ENCODE peak calls at places on chromosome 13, in seven cellular contexts. U is fibroblast of the aortic adventitia, R is sciatic nerve, M is skeletal muscle cell, Q is SK-MEL-5, E is heart right ventricle, V is GM20000. N is an unnamed sample.

GRCh38 chr13:96072392-96072791 is 17.5 kb upstream of the HS6ST3 start:
- DNase-seq in U (no peak), R (no peak), M (no peak), Q (no peak), E (no peak), V (no peak), N (no peak)

GRCh38 chr13:111953546-111954178 is 113.3 kb upstream of the SOX1 start:
- DNase-seq in U (no peak), R (peak; percentile 44), M (no peak), Q (no peak), E (no peak), V (no peak), N (peak; percentile 51)

GRCh38 chr13:98252931-98253470 is 75.9 kb upstream of the RNF113B start:
- DNase-seq in U (peak; percentile 67), R (no peak), M (peak; percentile 57), Q (peak; percentile 24), E (no peak), V (no peak), N (no peak)

GRCh38 chr13:43661321-43661720 is 125.5 kb downstream of the ENOX1 start:
- DNase-seq in U (no peak), R (no peak), M (no peak), Q (peak; percentile 90), E (no peak), V (no peak), N (no peak)

GRCh38 chr13:43221611-43222010 is 198.2 kb downstream of the DNAJC15 start:
- DNase-seq in U (no peak), R (no peak), M (no peak), Q (no peak), E (no peak), V (no peak), N (no peak)

GRCh38 chr13:39536274-39536673 is 66.7 kb downstream of the LHFPL6 start:
- DNase-seq in U (no peak), R (no peak), M (no peak), Q (no peak), E (no peak), V (no peak), N (no peak)

GRCh38 chr13:91247768-91248167 is 99.7 kb upstream of the MIR17HG start:
- DNase-seq in U (no peak), R (no peak), M (no peak), Q (peak; percentile 44), E (no peak), V (peak; percentile 6), N (no peak)

GRCh38 chr13:21176982-21177284 is 475 bp downstream of the MRPL57 start:
- DNase-seq in U (no peak), R (no peak), M (no peak), Q (no peak), E (no peak), V (no peak), N (no peak)

GRCh38 chr13:44396963-44397580 is 23.4 kb downstream of the SERP2 start:
- DNase-seq in U (peak; percentile 44), R (no peak), M (peak; percentile 60), Q (no peak), E (peak; percentile 38), V (no peak), N (peak; percentile 71)

GRCh38 chr13:19888799-19889198 is 25.4 kb upstream of the ZMYM5 start:
- DNase-seq in U (peak; percentile 54), R (no peak), M (no peak), Q (peak; percentile 42), E (no peak), V (no peak), N (no peak)

GRCh38 chr13:95355491-95355890 is 54.2 kb upstream of the ABCC4 start:
- DNase-seq in U (peak; percentile 12), R (no peak), M (peak; percentile 29), Q (peak; percentile 42), E (no peak), V (no peak), N (no peak)

GRCh38 chr13:107025991-107026390 is 458.1 kb upstream of the ARGLU1 start:
- DNase-seq in U (no peak), R (no peak), M (no peak), Q (no peak), E (peak; percentile 66), V (no peak), N (peak; percentile 74)

GRCh38 chr13:50955212-50955611 is 45.6 kb downstream of the RNASEH2B start:
- DNase-seq in U (no peak), R (no peak), M (no peak), Q (no peak), E (no peak), V (no peak), N (no peak)

GRCh38 chr13:105442941-105443340 is 1092.5 kb downstream of the EFNB2 start:
- DNase-seq in U (peak; percentile 85), R (no peak), M (peak; percentile 99), Q (no peak), E (peak; percentile 29), V (no peak), N (no peak)

GRCh38 chr13:113390874-113391497 is 27.1 kb upstream of the GRTP1 start:
- DNase-seq in U (no peak), R (no peak), M (no peak), Q (no peak), E (no peak), V (no peak), N (peak; percentile 22)

GRCh38 chr13:59863621-59864020 is 300.1 kb downstream of the DIAPH3 start:
- DNase-seq in U (no peak), R (no peak), M (no peak), Q (no peak), E (no peak), V (no peak), N (no peak)

GRCh38 chr13:53382008-53382407 is 353.4 kb downstream of the OLFM4 start:
- DNase-seq in U (no peak), R (no peak), M (no peak), Q (no peak), E (no peak), V (no peak), N (no peak)

GRCh38 chr13:33235078-33235477 is 50.5 kb downstream of the STARD13 start:
- DNase-seq in U (peak; percentile 80), R (no peak), M (no peak), Q (no peak), E (no peak), V (no peak), N (no peak)

GRCh38 chr13:95360052-95360451 is 58.8 kb upstream of the ABCC4 start:
- DNase-seq in U (no peak), R (no peak), M (no peak), Q (no peak), E (no peak), V (no peak), N (no peak)

GRCh38 chr13:108326318-108326717 is 56.8 kb downstream of the TNFSF13B start:
- DNase-seq in U (no peak), R (no peak), M (no peak), Q (no peak), E (no peak), V (peak; percentile 9), N (no peak)

GRCh38 chr13:32850311-32851052 is 165.7 kb upstream of the KL start:
- DNase-seq in U (no peak), R (no peak), M (no peak), Q (no peak), E (no peak), V (no peak), N (no peak)

GRCh38 chr13:28337196-28338045 is 157.5 kb downstream of the FLT1 start:
- DNase-seq in U (peak; percentile 87), R (no peak), M (peak; percentile 68), Q (peak; percentile 23), E (peak; percentile 27), V (no peak), N (no peak)

GRCh38 chr13:109744512-109745051 is 41.8 kb downstream of the IRS2 start:
- DNase-seq in U (no peak), R (no peak), M (peak; percentile 77), Q (no peak), E (peak; percentile 59), V (no peak), N (no peak)

GRCh38 chr13:106507560-106508274 is 27.7 kb downstream of the EFNB2 start:
- DNase-seq in U (peak; percentile 91), R (no peak), M (peak; percentile 96), Q (peak; percentile 78), E (no peak), V (no peak), N (no peak)